ENCODE peak calls at places on chromosomes 7 and 10, in four cellular contexts. A, X, O and K are unnamed samples.

GRCh38 chr7:112708236-112708635 is 82.0 kb downstream of the TMEM168 start:
- DNase-seq in A (peak; percentile 53), X (no peak), O (no peak), K (no peak)

GRCh38 chr7:44222074-44222473 is 21.3 kb downstream of the YKT6 start:
- DNase-seq in A (no peak), X (no peak), O (no peak), K (no peak)

GRCh38 chr10:75887369-75887768 is 455.9 kb downstream of the LRMDA start:
- DNase-seq in A (no peak), X (no peak), O (no peak), K (no peak)

GRCh38 chr7:122829962-122830361 is 56.3 kb downstream of the CADPS2 start:
- DNase-seq in A (no peak), X (no peak), O (no peak), K (no peak)

GRCh38 chr7:130151591-130152269 is 53.5 kb downstream of the TMEM209 start:
- DNase-seq in A (no peak), X (peak; percentile 23), O (no peak), K (no peak)

GRCh38 chr10:120480065-120480600 is 23.1 kb downstream of the PLPP4 start:
- DNase-seq in A (no peak), X (no peak), O (no peak), K (no peak)

GRCh38 chr7:149598721-149599308 is 101.2 kb upstream of the ZNF746 start:
- DNase-seq in A (peak; percentile 49), X (peak; percentile 38), O (peak; percentile 27), K (no peak)

GRCh38 chr7:156984209-156984891 is 26.1 kb downstream of the MNX1 start:
- DNase-seq in A (no peak), X (peak; percentile 28), O (no peak), K (no peak)

GRCh38 chr7:35761882-35762720 is 38.8 kb upstream of the SEPTIN7 start:
- DNase-seq in A (no peak), X (peak; percentile 82), O (no peak), K (no peak)

GRCh38 chr7:119377-120163 is 72.8 kb upstream of the FAM20C start:
- DNase-seq in A (no peak), X (no peak), O (no peak), K (no peak)

GRCh38 chr7:130821864-130822263 is 87.9 kb upstream of the KLF14 start:
- DNase-seq in A (no peak), X (no peak), O (no peak), K (no peak)

GRCh38 chr7:116727432-116728009 is 55.5 kb downstream of the MET start:
- DNase-seq in A (no peak), X (no peak), O (no peak), K (no peak)

GRCh38 chr10:114544045-114544659 is 113.9 kb downstream of the ABLIM1 start:
- DNase-seq in A (no peak), X (no peak), O (no peak), K (no peak)

GRCh38 chr10:7625836-7626235 is 40.9 kb downstream of the ITIH5 start:
- DNase-seq in A (no peak), X (no peak), O (no peak), K (no peak)

GRCh38 chr10:123536176-123536845 is 129.8 kb upstream of the GPR26 start:
- DNase-seq in A (no peak), X (no peak), O (no peak), K (no peak)

GRCh38 chr10:31315453-31315852 is 3.6 kb upstream of the ZEB1 start:
- DNase-seq in A (no peak), X (peak; percentile 82), O (peak; percentile 90), K (no peak)

GRCh38 chr7:20440472-20441105 is 109.9 kb downstream of the ITGB8 start:
- DNase-seq in A (peak; percentile 63), X (peak; percentile 62), O (peak; percentile 40), K (peak; percentile 13)

GRCh38 chr7:80213814-80214213 is 79.2 kb downstream of the GNAI1 start:
- DNase-seq in A (no peak), X (no peak), O (no peak), K (no peak)

GRCh38 chr10:29590598-29591415 is 44.0 kb downstream of the SVIL start:
- DNase-seq in A (peak; percentile 54), X (peak; percentile 86), O (no peak), K (no peak)

DNA sequence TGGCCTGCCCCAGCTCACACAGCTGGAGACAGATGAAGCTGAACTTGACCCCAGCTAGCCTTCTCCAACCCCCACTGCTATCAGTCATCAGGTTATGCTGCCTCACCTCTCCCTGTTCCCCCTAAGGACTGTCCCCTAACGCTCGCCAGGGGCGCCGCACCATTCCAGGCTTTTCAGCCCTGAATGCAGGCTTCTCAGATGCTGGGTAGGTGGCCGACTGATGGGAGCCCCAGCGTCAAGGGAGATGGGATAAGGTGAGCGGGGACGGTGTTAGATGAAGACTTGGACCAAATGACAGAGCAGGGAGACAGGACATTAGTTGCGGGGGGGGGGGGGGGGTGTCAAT is 15.8 kb upstream of the OPALIN start:
- DNase-seq in A (peak; percentile 25), X (no peak), O (no peak), K (no peak)
- H3K4me3 ChIP-seq in A (peak overlapping the region; percentile 16), X (no peak overlapping the region), O (no peak overlapping the region), K (peak overlapping the region; percentile 74)

DNA sequence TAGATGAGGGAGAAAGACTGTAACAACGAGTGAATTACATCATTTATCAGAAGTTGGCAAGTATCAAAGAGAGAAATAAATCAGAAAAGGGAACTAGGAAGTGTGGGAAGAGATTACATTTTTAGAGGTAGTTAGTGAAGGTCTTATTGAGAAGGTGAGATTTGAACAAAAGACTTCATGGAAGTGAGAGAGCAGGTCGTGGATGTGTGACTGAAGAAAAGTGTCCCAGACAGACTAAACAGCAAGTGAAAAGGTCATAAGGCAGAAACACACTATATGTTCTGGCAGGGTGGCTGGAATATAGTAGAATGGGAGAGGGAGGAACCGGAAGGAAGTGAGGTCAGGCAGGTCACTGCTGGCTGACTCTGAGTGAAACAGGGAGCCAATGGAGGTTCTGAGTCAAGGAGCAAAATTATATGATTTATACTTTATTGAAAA is 35.7 kb upstream of the RHOBTB1 start:
- DNase-seq in A (no peak), X (no peak), O (peak; percentile 90), K (no peak)
- H3K9me1 ChIP-seq in A (no peaks in the 10 kb centered on the region), X (peaks cover 5% of the 10 kb centered on the region), O (no peaks in the 10 kb centered on the region), K (no peaks in the 10 kb centered on the region)

GRCh38 chr7:73345538-73345937 is 17.6 kb downstream of the FKBP6 start:
- DNase-seq in A (no peak), X (no peak), O (no peak), K (no peak)

GRCh38 chr7:73343671-73344380 is 15.9 kb downstream of the FKBP6 start:
- DNase-seq in A (no peak), X (no peak), O (no peak), K (no peak)

GRCh38 chr7:73340514-73340913 is 12.6 kb downstream of the FKBP6 start:
- DNase-seq in A (no peak), X (no peak), O (no peak), K (no peak)

GRCh38 chr7:73341877-73342276 is 13.9 kb downstream of the FKBP6 start:
- DNase-seq in A (peak; percentile 81), X (peak; percentile 91), O (peak; percentile 21), K (no peak)

GRCh38 chr7:73342645-73343044 is 14.7 kb downstream of the FKBP6 start:
- DNase-seq in A (no peak), X (peak; percentile 69), O (peak; percentile 53), K (no peak)
- H3K4me3 ChIP-seq in A (no peak overlapping the region), X (no peak overlapping the region), O (no peak overlapping the region), K (no peak overlapping the region)

GRCh38 chr7:50397971-50398324 is 52.2 kb downstream of the FIGNL1 start:
- DNase-seq in A (no peak), X (no peak), O (no peak), K (no peak)

GRCh38 chr7:50397320-50397970 is 52.7 kb downstream of the FIGNL1 start:
- DNase-seq in A (no peak), X (no peak), O (no peak), K (no peak)

GRCh38 chr7:50399635-50400034 is 50.5 kb downstream of the FIGNL1 start:
- DNase-seq in A (no peak), X (no peak), O (no peak), K (no peak)

GRCh38 chr7:50400114-50400513 is 50.0 kb downstream of the FIGNL1 start:
- DNase-seq in A (no peak), X (no peak), O (no peak), K (no peak)

DNA sequence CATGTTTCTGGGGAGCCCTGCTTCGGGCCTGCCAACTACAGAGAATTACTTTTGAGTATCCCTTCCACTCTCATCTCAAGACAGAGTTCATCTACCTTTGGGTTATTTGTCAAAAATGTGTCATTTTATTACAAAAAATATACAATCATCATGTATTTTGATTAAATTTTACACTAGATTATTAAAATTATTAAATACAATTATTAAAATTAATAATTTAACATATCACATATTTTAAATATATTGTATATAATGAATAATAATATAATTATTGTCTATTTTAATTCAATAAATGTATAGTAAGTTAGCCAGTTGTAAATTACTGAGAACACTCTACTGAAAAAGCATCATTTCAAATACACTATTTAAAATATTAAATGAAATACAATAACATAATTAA is 50.9 kb downstream of the FIGNL1 start:
- DNase-seq in A (no peak), X (no peak), O (no peak), K (no peak)
- H3K9me1 ChIP-seq in A (no peaks in the 10 kb centered on the region), X (no peaks in the 10 kb centered on the region), O (no peaks in the 10 kb centered on the region), K (no peaks in the 10 kb centered on the region)

GRCh38 chr10:132786279-132786528 is 257 bp upstream of the NKX6-2 start:
- DNase-seq in A (no peak), X (no peak), O (no peak), K (no peak)
- H3K4me3 ChIP-seq in A (no peak overlapping the region), X (no peak overlapping the region), O (no peak overlapping the region), K (no peak overlapping the region)

GRCh38 chr7:151299530-151299929 is 42.1 kb upstream of the NUB1 start:
- DNase-seq in A (no peak), X (no peak), O (no peak), K (no peak)

GRCh38 chr7:151302531-151302930 is 39.1 kb upstream of the NUB1 start:
- DNase-seq in A (peak; percentile 14), X (no peak), O (no peak), K (no peak)

GRCh38 chr7:151299940-151300665 is 41.5 kb upstream of the NUB1 start:
- DNase-seq in A (no peak), X (no peak), O (no peak), K (no peak)

GRCh38 chr7:151298765-151299164 is 42.8 kb upstream of the NUB1 start:
- DNase-seq in A (no peak), X (no peak), O (no peak), K (no peak)

GRCh38 chr7:151301471-151302462 is 39.8 kb upstream of the NUB1 start:
- DNase-seq in A (peak; percentile 10), X (no peak), O (no peak), K (no peak)
- H3K9me1 ChIP-seq in A (no peaks in the 10 kb centered on the region), X (peaks cover 6% of the 10 kb centered on the region), O (no peaks in the 10 kb centered on the region), K (no peaks in the 10 kb centered on the region)

GRCh38 chr10:34156781-34157425 is 658.2 kb downstream of the PARD3 start:
- DNase-seq in A (no peak), X (peak; percentile 67), O (no peak), K (peak; percentile 9)

GRCh38 chr10:34160595-34160994 is 654.5 kb downstream of the PARD3 start:
- DNase-seq in A (no peak), X (no peak), O (no peak), K (no peak)

GRCh38 chr10:34161948-34162347 is 653.1 kb downstream of the PARD3 start:
- DNase-seq in A (peak; percentile 22), X (no peak), O (no peak), K (no peak)

GRCh38 chr10:34154371-34154770 is 660.7 kb downstream of the PARD3 start:
- DNase-seq in A (no peak), X (no peak), O (no peak), K (no peak)

GRCh38 chr10:34157501-34157900 is 657.6 kb downstream of the PARD3 start:
- DNase-seq in A (no peak), X (peak; percentile 45), O (no peak), K (no peak)
- H3K4me3 ChIP-seq in A (no peak overlapping the region), X (no peak overlapping the region), O (no peak overlapping the region), K (no peak overlapping the region)